ENCODE peak calls at places on chromosome 1, in six cellular contexts. U is neuronal stem cell, P is H1, N is IMR-90, H is mesenchymal stem cell, S is trophoblast cell. A is an unnamed sample.

GRCh38 chr1:245245021-245245667 is 90.4 kb downstream of the KIF26B start:
- DNase-seq in P (no peak), S (no peak), U (no peak), H (no peak), N (no peak), A (no peak)

GRCh38 chr1:160726498-160727391 is 12.3 kb upstream of the SLAMF7 start:
- DNase-seq in H (peak), S (peak), N (peak), U (peak), P (peak), A (peak)

GRCh38 chr1:228405200-228405978 is 1.2 kb downstream of the TRIM11 start:
- DNase-seq in N (peak), U (no peak), P (no peak), S (no peak), H (no peak), A (peak)

GRCh38 chr1:55447488-55447887 is 232.3 kb upstream of the USP24 start:
- DNase-seq in U (no peak), H (peak), N (peak), P (no peak), S (no peak), A (no peak)

GRCh38 chr1:185488673-185489311 is 171.7 kb upstream of the IVNS1ABP start:
- DNase-seq in H (no peak), U (no peak), N (no peak), P (no peak), S (no peak), A (no peak)

GRCh38 chr1:86696522-86696921 is 7.9 kb upstream of the SH3GLB1 start:
- DNase-seq in H (no peak), N (peak), P (no peak), S (no peak), U (no peak), A (no peak)

GRCh38 chr1:23224721-23225648 is 7.7 kb upstream of the HTR1D start:
- DNase-seq in S (no peak), N (peak), H (peak), U (no peak), P (no peak), A (no peak)

GRCh38 chr1:210527091-210527490 is 198.4 kb downstream of the HHAT start:
- DNase-seq in U (no peak), N (peak), P (no peak), H (no peak), S (no peak), A (no peak)

GRCh38 chr1:100530901-100531487 is 6.9 kb upstream of the GPR88 start:
- DNase-seq in N (peak), U (no peak), H (peak), S (no peak), P (no peak), A (no peak)

GRCh38 chr1:46691997-46692790 is 20.5 kb downstream of the TEX38 start:
- DNase-seq in N (peak), P (no peak), S (no peak), U (no peak), H (no peak), A (no peak)
- H3K14ac ChIP-seq in N (no peak), P (no peak), S (no peak), U (no peak), H (no peak), A (no peak)

GRCh38 chr1:165624441-165624840 is 6.6 kb upstream of the MGST3 start:
- DNase-seq in P (no peak), N (no peak), H (no peak), S (no peak), U (no peak), A (no peak)
- H3K14ac ChIP-seq in P (no peak), N (no peak), H (no peak), S (no peak), U (peak), A (no peak)

GRCh38 chr1:187971851-187972250 is 1143.1 kb downstream of the PLA2G4A start:
- DNase-seq in N (no peak), H (no peak), S (no peak), U (no peak), P (no peak), A (no peak)
- H3K14ac ChIP-seq in N (no peak), H (no peak), S (no peak), U (no peak), P (no peak), A (no peak)

DNA sequence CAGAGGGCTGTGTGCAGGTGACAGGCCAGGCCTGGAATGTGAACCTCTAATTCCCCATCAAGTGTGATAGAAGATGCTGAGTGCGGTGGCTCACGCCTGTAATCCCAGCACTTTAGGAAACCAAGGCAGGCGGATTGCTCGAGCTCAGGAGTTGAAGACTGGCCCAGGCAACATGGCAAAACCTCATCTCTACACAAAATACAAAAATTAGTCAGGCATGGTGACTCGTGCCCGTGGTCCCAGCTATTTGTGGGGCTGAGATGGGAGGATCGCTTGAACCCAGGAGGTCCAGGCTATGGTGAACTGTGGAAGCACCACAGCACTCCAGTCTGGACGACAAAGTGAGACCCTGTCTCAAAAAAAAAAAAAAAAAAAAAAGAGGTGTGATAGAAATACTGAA is 40.1 kb upstream of the PUM1 start:
- DNase-seq in N (peak), U (no peak), H (peak), P (no peak), S (no peak), A (no peak)
- H3K14ac ChIP-seq in N (no peak), U (no peak), H (no peak), P (no peak), S (no peak), A (no peak)

GRCh38 chr1:234170622-234171021 is 202.6 kb upstream of the COA6 start:
- DNase-seq in H (no peak), U (no peak), N (no peak), P (no peak), S (no peak), A (no peak)

GRCh38 chr1:234168061-234168724 is 205.1 kb upstream of the COA6 start:
- DNase-seq in H (no peak), P (no peak), N (no peak), U (no peak), S (no peak), A (no peak)

GRCh38 chr1:234173968-234174367 is 199.3 kb upstream of the COA6 start:
- DNase-seq in N (no peak), U (no peak), H (no peak), P (no peak), S (no peak), A (no peak)

GRCh38 chr1:234170067-234170466 is 203.2 kb upstream of the COA6 start:
- DNase-seq in S (no peak), H (no peak), U (no peak), N (no peak), P (no peak), A (no peak)

DNA sequence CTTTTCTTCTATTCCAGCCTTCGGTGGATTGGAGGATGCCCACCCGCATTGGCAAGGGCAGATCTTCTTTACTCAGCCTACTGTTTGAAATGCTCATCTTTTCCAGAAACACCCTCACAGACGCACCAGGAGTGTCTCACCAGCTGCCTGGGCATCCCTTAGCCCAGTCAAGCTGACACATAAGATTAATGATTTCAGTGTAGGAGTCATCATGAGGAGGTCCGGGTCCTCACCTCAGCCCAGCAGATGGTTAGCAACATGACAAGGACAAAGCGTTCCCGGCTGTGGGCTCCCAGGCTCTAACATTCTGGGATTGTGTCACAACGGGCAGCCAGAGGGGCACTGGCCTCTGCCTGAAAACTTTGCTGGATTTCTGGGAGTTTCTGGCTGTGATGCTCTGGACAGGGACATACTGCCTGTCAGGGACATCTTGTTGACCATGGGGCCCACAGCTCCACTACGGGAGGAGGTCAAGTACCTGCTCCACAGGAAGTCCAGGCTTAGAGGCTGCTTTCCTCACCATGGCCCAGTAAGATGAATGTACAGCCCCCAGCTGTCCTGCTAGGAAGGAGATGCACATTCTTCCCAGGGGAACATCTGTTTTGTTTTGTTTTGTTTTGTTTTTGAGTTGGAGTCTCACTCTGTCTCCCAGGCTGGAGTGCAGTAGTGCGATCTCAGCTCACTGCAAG is 204.0 kb upstream of the COA6 start:
- DNase-seq in H (no peak), U (no peak), S (no peak), P (no peak), N (no peak), A (no peak)
- H3K14ac ChIP-seq in H (no peak), U (no peak), S (no peak), P (no peak), N (no peak), A (no peak)

GRCh38 chr1:11736746-11737639 is 1.1 kb downstream of the AGTRAP start:
- DNase-seq in H (peak), S (peak), U (no peak), N (peak), P (no peak), A (peak)
- H3K14ac ChIP-seq in H (no peak), S (no peak), U (no peak), N (peak), P (no peak), A (peak)

A was measured in H9.